ENCODE peak calls at places on chromosomes 2 and 18, in seven cellular contexts. X is activated CD8-positive, alpha-beta T cell treated with anti-CD3 and anti-CD28 coated beads for 36 hours; I is OCI-LY7; F is GM13977; S is IMR-90; Q is dorsolateral prefrontal cortex; O is tibial nerve. W is an unnamed sample.

GRCh38 chr2:147045113-147045512 is 799.7 kb upstream of the ACVR2A start:
- DNase-seq in Q (no peak), F (peak), X (peak), I (peak), S (peak), O (peak), W (no peak)

GRCh38 chr18:63579643-63580042 is 7.5 kb upstream of the SERPINB13 start:
- DNase-seq in Q (no peak), S (no peak), F (no peak), O (no peak), X (no peak), I (no peak), W (no peak)

GRCh38 chr2:174788291-174788929 is 24.1 kb upstream of the CHRNA1 start:
- DNase-seq in X (no peak), Q (no peak), I (peak), O (no peak), S (peak), F (no peak), W (no peak)

GRCh38 chr18:5943514-5943913 is 48.2 kb upstream of the TMEM200C start:
- DNase-seq in S (peak), I (no peak), F (no peak), X (no peak), Q (peak), O (no peak), W (no peak)

GRCh38 chr2:99496021-99496420 is 6.2 kb upstream of the REV1 start:
- DNase-seq in Q (no peak), O (no peak), F (no peak), I (no peak), S (no peak), X (no peak), W (no peak)

GRCh38 chr2:63514237-63514716 is 74.0 kb downstream of the WDPCP start:
- DNase-seq in I (no peak), Q (no peak), O (no peak), X (no peak), S (no peak), F (no peak), W (no peak)

GRCh38 chr2:36137612-36138011 is 218.0 kb upstream of the CRIM1 start:
- DNase-seq in S (no peak), Q (no peak), O (no peak), F (no peak), I (no peak), X (no peak), W (no peak)

GRCh38 chr2:65319674-65320041 is 92.0 kb downstream of the ACTR2 start:
- DNase-seq in F (no peak), Q (no peak), X (no peak), I (no peak), O (no peak), S (no peak), W (no peak)

GRCh38 chr2:173286153-173286809 is 68.4 kb upstream of the CDCA7 start:
- DNase-seq in O (no peak), F (peak), X (no peak), I (peak), S (no peak), Q (no peak), W (no peak)

GRCh38 chr2:15630121-15630957 is 38.7 kb downstream of the DDX1 start:
- DNase-seq in S (no peak), O (no peak), X (no peak), I (no peak), F (no peak), Q (no peak), W (no peak)

GRCh38 chr18:12393998-12394397 is 13.7 kb upstream of the PRELID3A start:
- DNase-seq in S (no peak), F (no peak), I (no peak), Q (no peak), X (no peak), O (no peak), W (no peak)

GRCh38 chr2:181916726-181917377 is 25.3 kb downstream of the ITPRID2 start:
- DNase-seq in O (no peak), S (peak), X (no peak), Q (no peak), F (no peak), I (no peak), W (no peak)

GRCh38 chr18:23682045-23682444 is 7.2 kb upstream of the LAMA3 start:
- DNase-seq in X (no peak), O (no peak), S (no peak), I (no peak), F (no peak), Q (no peak), W (no peak)

GRCh38 chr2:111663471-111663951 is 220.5 kb downstream of the ANAPC1 start:
- DNase-seq in Q (no peak), O (no peak), S (peak), F (no peak), I (no peak), X (no peak), W (no peak)
- TF ChIP-seq CTCF in Q (no peak), O (no peak), S (peak), F (no peak), I (no peak), X (no peak), W (no peak)

DNA sequence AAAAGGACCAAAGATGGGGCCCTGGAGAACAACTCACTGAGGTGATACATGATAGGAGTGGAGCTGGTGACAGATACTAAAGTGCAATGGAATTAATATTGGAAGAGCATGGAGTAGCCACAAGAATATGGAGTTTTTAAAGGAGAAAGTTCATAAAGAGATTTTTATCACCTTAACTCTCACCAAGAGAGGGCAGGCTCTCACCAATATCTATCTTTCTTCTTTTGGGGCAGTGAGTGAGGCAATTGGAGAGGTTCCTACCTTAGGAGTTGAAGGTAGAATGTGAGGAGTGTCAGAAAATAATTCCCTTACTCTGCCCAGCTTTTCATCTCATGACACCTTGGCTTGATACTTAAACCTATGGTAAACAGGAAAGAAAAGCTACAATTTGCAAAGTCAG is 233.7 kb upstream of the CWC22 start:
- DNase-seq in X (no peak), F (no peak), O (no peak), Q (no peak), S (peak), I (peak), W (no peak)
- TF ChIP-seq CTCF in X (no peak), F (peak), O (peak), Q (no peak), S (peak), I (peak), W (peak)

GRCh38 chr2:20106746-20107145 is 55.3 kb upstream of the LAPTM4A start:
- DNase-seq in S (no peak), O (no peak), I (no peak), Q (no peak), F (no peak), X (peak), W (no peak)

GRCh38 chr2:20100711-20101110 is 49.3 kb upstream of the LAPTM4A start:
- DNase-seq in S (no peak), O (no peak), F (no peak), Q (no peak), I (no peak), X (no peak), W (no peak)

GRCh38 chr2:20104900-20105545 is 53.6 kb upstream of the LAPTM4A start:
- DNase-seq in I (no peak), F (no peak), S (no peak), Q (no peak), O (no peak), X (no peak), W (no peak)

GRCh38 chr2:20099780-20100179 is 48.4 kb upstream of the LAPTM4A start:
- DNase-seq in S (no peak), Q (no peak), O (no peak), F (no peak), I (no peak), X (no peak), W (no peak)

GRCh38 chr2:20103514-20103913 is 52.1 kb upstream of the LAPTM4A start:
- DNase-seq in I (no peak), Q (no peak), X (no peak), O (no peak), F (no peak), S (peak), W (no peak)
- TF ChIP-seq CTCF in I (no peak), Q (no peak), X (no peak), O (no peak), F (peak), S (peak), W (peak)

GRCh38 chr2:176297737-176298136 is 28.5 kb downstream of the MTX2 start:
- DNase-seq in X (no peak), I (no peak), F (no peak), S (no peak), Q (no peak), O (no peak), W (no peak)
- TF ChIP-seq CTCF in X (no peak), I (no peak), F (no peak), S (no peak), Q (no peak), O (no peak), W (peak)

GRCh38 chr2:158463496-158464095 is 6.8 kb downstream of the PKP4 start:
- DNase-seq in F (no peak), O (no peak), Q (no peak), X (no peak), S (no peak), I (no peak), W (no peak)
- TF ChIP-seq CTCF in F (no peak), O (no peak), Q (no peak), X (no peak), S (no peak), I (no peak), W (no peak)

DNA sequence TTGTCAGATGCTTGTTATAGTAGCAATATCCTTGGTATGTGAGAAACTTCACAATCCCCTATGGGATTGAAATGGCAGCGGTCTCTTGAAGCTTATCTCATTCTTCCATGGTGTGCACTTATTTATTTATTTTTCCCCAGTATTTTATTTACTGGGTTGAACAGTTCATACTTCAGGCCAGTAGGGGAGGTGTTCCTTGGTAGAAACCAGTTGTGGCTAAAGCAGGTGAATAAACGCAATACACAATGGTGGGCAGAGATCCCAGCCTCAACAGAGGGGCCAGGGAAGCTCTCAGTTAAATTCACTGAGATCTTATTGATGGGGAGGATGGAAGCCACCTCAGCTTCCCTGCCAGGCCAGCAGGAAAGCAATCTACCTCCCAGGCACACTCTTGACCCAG is 93.7 kb upstream of the SRD5A2 start:
- DNase-seq in X (no peak), I (no peak), S (no peak), Q (no peak), F (no peak), O (no peak), W (no peak)
- TF ChIP-seq CTCF in X (no peak), I (no peak), S (no peak), Q (no peak), F (no peak), O (no peak), W (peak)

W was measured in type B pancreatic cell.